ENCODE peak calls at places on chromosomes 11 and 22, in four cellular contexts. V, Q, T and A are unnamed samples.

GRCh38 chr11:77471520-77472234 is 2.2 kb downstream of the PAK1 start:
- DNase-seq in Q (no peak), T (peak), V (no peak), A (no peak)

GRCh38 chr11:12356944-12357655 is 20.3 kb upstream of the PARVA start:
- DNase-seq in V (no peak), Q (no peak), T (no peak), A (peak)

GRCh38 chr11:6298605-6299004 is 21.7 kb downstream of the CAVIN3 start:
- DNase-seq in V (peak), T (peak), Q (peak), A (peak)

GRCh38 chr11:117814204-117814765 is 10.3 kb downstream of the FXYD2 start:
- DNase-seq in V (no peak), T (no peak), Q (peak), A (no peak)

GRCh38 chr11:93089474-93090102 is 108.2 kb downstream of the SLC36A4 start:
- DNase-seq in V (peak), Q (peak), T (peak), A (peak)

GRCh38 chr11:33773399-33774355 is 643 bp downstream of the FBXO3 start:
- DNase-seq in T (peak), Q (no peak), V (peak), A (no peak)

GRCh38 chr11:110734790-110735189 is 22.6 kb upstream of the ARHGAP20 start:
- DNase-seq in V (no peak), T (no peak), Q (no peak), A (no peak)

GRCh38 chr11:129192150-129192549 is at the start of gene ARHGAP32:
- DNase-seq in Q (no peak), T (no peak), V (no peak), A (peak)

GRCh38 chr11:19723572-19724342 is 11.1 kb downstream of the NAV2 start:
- DNase-seq in T (peak), Q (peak), V (peak), A (peak)

GRCh38 chr11:83671295-83671694 is 385.1 kb upstream of the CCDC90B start:
- DNase-seq in T (no peak), V (peak), Q (no peak), A (no peak)

GRCh38 chr11:11252403-11252802 is 100.6 kb downstream of the CSNK2A3 start:
- DNase-seq in Q (no peak), T (no peak), V (no peak), A (no peak)

GRCh38 chr22:22375586-22376351 is 131.2 kb downstream of the VPREB1 start:
- DNase-seq in T (no peak), V (no peak), Q (no peak), A (no peak)

GRCh38 chr22:23833017-23833795 is 5.6 kb downstream of the DERL3 start:
- DNase-seq in T (no peak), V (no peak), Q (peak), A (no peak)

GRCh38 chr11:36718481-36718880 is 120.4 kb upstream of the RAG2 start:
- DNase-seq in Q (no peak), T (no peak), V (no peak), A (no peak)

GRCh38 chr11:77191823-77192495 is 63.9 kb downstream of the MYO7A start:
- DNase-seq in V (peak), T (peak), Q (no peak), A (peak)

GRCh38 chr11:446886-447285 is 3.2 kb upstream of the PTDSS2 start:
- DNase-seq in V (no peak), T (no peak), Q (peak), A (no peak)

GRCh38 chr22:17218341-17218740 is 894 bp downstream of the ADA2 start:
- DNase-seq in V (no peak), Q (no peak), T (no peak), A (no peak)
- H3K4me3 ChIP-seq in V (no peak), Q (no peak), T (no peak), A (peak)

GRCh38 chr22:27798526-27799333 is 2.8 kb downstream of the MN1 start:
- DNase-seq in V (peak), T (no peak), Q (peak), A (no peak)
- H3K4me3 ChIP-seq in V (peak), T (no peak), Q (peak), A (no peak)

GRCh38 chr22:39017596-39018365 is 3.1 kb upstream of the APOBEC3D start:
- DNase-seq in T (no peak), Q (no peak), V (no peak), A (no peak)
- H3K4me3 ChIP-seq in T (no peak), Q (no peak), V (no peak), A (no peak)

DNA sequence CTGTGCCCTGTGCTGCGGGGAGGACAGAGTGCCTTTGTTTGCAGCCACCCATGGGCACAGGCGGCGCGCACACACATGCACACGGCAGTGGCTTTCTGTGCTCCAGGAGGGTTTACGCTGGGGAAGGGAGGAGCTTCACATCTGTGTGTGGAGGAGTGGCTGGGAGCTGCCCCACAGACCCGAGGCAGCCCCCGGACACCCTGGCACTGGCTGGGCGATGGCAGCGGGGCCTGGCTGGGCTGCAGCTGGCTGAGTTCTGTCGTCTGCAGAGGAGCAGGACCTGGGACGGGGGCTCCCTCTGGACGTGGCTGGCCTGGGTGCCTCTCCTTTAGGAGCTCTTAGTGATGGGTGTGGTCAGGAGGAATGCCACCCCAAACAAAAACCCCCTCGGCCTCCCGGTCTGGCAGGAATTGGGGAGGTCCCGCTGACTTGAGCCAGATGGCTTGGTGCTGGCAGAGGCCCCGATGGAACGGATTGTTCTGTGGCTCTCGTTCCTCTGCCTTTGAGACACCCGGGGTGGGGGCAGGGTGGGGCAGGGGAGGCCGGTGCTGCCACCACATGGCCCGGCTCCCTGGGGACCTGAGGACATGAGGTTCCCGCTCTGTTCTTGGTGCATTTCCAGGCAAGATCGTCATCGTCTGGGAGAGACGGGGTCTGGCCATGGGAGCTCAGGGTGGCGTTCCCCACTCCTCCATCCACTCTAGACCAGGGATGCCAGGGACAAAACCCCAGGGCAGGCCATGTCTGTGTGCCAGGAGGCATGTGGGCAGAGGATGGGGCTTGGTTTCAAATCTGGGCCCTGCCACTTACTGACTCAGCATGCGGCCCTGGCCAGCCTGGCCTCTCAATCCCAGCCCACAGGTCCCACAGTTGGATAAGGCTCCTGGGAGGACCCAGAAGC is 1290.7 kb downstream of the BRD1 start:
- DNase-seq in Q (no peak), V (no peak), T (peak), A (no peak)
- H3K4me3 ChIP-seq in Q (no peak), V (no peak), T (no peak), A (no peak)

DNA sequence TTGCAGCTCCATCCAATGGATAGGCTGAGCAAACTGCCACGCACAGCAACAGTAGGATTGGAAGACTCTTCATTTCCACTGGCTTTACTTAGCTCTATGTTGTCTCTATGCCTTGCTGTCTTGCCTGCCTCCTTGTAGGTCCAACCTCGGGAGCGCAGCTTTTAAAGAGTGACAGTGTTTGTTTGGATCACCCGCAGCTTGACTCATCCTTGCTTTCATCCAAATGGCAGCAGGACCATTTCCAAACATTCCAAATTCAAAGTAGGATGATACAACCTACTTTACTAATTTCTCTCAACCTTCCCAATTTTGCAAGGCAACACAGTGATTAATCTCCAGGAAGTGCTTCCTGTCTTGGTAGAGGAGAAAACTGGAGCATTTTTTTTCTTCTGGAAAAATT is at the start of gene MMP3:
- DNase-seq in T (no peak), Q (no peak), V (peak), A (no peak)
- H3K4me3 ChIP-seq in T (no peak), Q (no peak), V (no peak), A (no peak)

GRCh38 chr11:74714904-74715303 is 16.3 kb downstream of the CHRDL2 start:
- DNase-seq in T (no peak), Q (no peak), V (no peak), A (no peak)

GRCh38 chr11:74720596-74721478 is 10.4 kb downstream of the CHRDL2 start:
- DNase-seq in Q (peak), V (peak), T (peak), A (no peak)

GRCh38 chr11:74713686-74714085 is 17.5 kb downstream of the CHRDL2 start:
- DNase-seq in T (no peak), Q (no peak), V (no peak), A (no peak)

GRCh38 chr11:74719011-74719410 is 12.2 kb downstream of the CHRDL2 start:
- DNase-seq in Q (no peak), T (no peak), V (no peak), A (no peak)

GRCh38 chr11:74717211-74717997 is 13.8 kb downstream of the CHRDL2 start:
- DNase-seq in T (no peak), Q (no peak), V (no peak), A (no peak)
- H3K4me3 ChIP-seq in T (no peak), Q (no peak), V (no peak), A (no peak)

DNA sequence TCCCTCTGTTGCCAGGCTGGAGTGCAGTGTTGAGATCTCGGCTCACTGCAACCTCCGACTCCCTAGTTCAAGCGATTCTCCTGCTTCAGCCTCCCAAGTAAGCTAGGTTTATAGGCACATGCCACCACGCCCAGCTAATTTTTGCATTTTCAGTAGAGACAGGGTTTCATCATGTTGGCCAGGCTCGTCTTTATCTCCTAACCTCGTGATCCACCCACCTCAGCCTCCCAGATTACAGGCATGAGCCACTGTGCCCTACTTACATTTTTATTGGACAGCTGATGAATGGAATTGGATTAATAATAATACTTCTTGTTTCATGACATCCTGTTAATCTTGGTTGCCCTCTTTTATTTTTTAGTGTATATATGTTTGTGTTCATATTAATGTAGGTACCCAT is 3.0 kb upstream of the MRGPRD start:
- DNase-seq in Q (no peak), V (no peak), T (no peak), A (no peak)
- H3K4me3 ChIP-seq in Q (no peak), V (no peak), T (no peak), A (no peak)

DNA sequence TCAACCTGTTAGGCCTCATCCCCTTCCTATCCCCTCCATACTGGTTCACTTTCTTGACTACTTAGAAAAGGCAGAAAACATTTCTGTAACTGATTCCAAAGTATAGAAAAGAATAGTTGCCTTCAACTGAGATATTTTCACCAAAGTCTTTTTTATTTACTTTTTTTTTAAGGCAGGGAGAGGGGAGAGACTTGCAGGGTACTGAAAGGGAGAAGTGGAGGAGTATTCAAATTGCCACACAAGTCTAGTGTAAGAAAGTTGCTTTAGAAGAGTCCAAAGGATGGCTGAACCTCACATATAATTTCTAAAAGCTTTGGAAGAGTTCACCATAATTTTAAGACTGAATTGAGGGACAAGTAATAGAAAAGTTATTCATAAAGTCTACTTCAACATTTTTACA is 6.3 kb downstream of the PHF21A start:
- DNase-seq in V (no peak), T (no peak), Q (no peak), A (no peak)
- H3K4me3 ChIP-seq in V (no peak), T (no peak), Q (no peak), A (no peak)